ENCODE peak calls at places on chromosome 7, in six cellular contexts. B, X, K, H, R and D are unnamed samples.

GRCh38 chr7:73901823-73902597 is 41.1 kb downstream of the TMEM270 start:
- DNase-seq in K (no peak), H (peak; percentile 51), B (no peak), R (no peak), X (no peak), D (no peak)

GRCh38 chr7:55100172-55100961 is 81.5 kb downstream of the EGFR start:
- DNase-seq in H (peak; percentile 76), K (no peak), B (no peak), R (no peak), X (peak; percentile 21), D (peak; percentile 72)

GRCh38 chr7:44762300-44762699 is 13.7 kb downstream of the ZMIZ2 start:
- DNase-seq in B (no peak), H (no peak), K (no peak), R (no peak), X (no peak), D (no peak)

GRCh38 chr7:141776374-141776773 is at the start of gene TAS2R4:
- DNase-seq in X (no peak), H (no peak), K (no peak), R (no peak), B (no peak), D (no peak)

GRCh38 chr7:29468196-29468595 is 95.4 kb upstream of the PRR15 start:
- DNase-seq in B (no peak), X (no peak), R (no peak), H (no peak), K (no peak), D (no peak)

GRCh38 chr7:26153823-26154783 is 2.1 kb downstream of the NFE2L3 start:
- DNase-seq in K (peak; percentile 11), B (peak; percentile 56), R (no peak), X (no peak), H (no peak), D (no peak)

GRCh38 chr7:73717991-73718405 is 1.5 kb downstream of the STX1A start:
- DNase-seq in H (no peak), R (no peak), X (no peak), B (peak; percentile 96), K (peak; percentile 53), D (peak; percentile 81)

GRCh38 chr7:39084344-39084743 is 106.6 kb downstream of the POU6F2 start:
- DNase-seq in X (peak; percentile 70), K (no peak), B (no peak), H (no peak), R (no peak), D (no peak)

GRCh38 chr7:20290505-20291111 is 40.1 kb upstream of the ITGB8 start:
- DNase-seq in H (no peak), R (no peak), X (no peak), K (no peak), B (no peak), D (no peak)

GRCh38 chr7:116951366-116952292 is 1.7 kb upstream of the ST7 start:
- DNase-seq in K (no peak), X (no peak), H (no peak), R (no peak), B (no peak), D (no peak)

GRCh38 chr7:117645456-117646181 is 165.8 kb downstream of the CFTR start:
- DNase-seq in B (peak; percentile 48), H (no peak), R (no peak), K (no peak), X (no peak), D (peak; percentile 20)

GRCh38 chr7:41826641-41827040 is 123.8 kb upstream of the INHBA start:
- DNase-seq in H (no peak), B (no peak), X (no peak), R (no peak), K (no peak), D (no peak)

GRCh38 chr7:154183482-154183881 is 131.3 kb downstream of the DPP6 start:
- DNase-seq in K (no peak), B (no peak), R (no peak), X (no peak), H (no peak), D (no peak)

GRCh38 chr7:131948434-131949053 is 392.1 kb upstream of the PODXL start:
- DNase-seq in X (no peak), R (no peak), B (no peak), H (no peak), K (no peak), D (no peak)

GRCh38 chr7:1979591-1980560 is 252.9 kb downstream of the MAD1L1 start:
- DNase-seq in K (no peak), B (no peak), R (no peak), H (peak; percentile 61), X (no peak), D (no peak)